ENCODE peak calls at places on chromosome 4, in four cellular contexts. U is sciatic nerve; Y is HL-60; O is CD8-positive, alpha-beta T cell. G is an unnamed sample.

GRCh38 chr4:138910914-138911336 is 104.7 kb upstream of the NOCT start:
- DNase-seq in U (no peak), Y (no peak), O (no peak), G (no peak)

GRCh38 chr4:162016991-162017390 is 146.8 kb downstream of the FSTL5 start:
- DNase-seq in U (no peak), Y (no peak), O (no peak), G (no peak)

GRCh38 chr4:37977471-37978452 is 17.6 kb downstream of the PTTG2 start:
- DNase-seq in U (peak), Y (peak), O (peak), G (peak)

GRCh38 chr4:33923469-33923868 is 2320.8 kb downstream of the ARAP2 start:
- DNase-seq in U (no peak), Y (no peak), O (no peak), G (no peak)

GRCh38 chr4:7513731-7514130 is 79.0 kb upstream of the PSAPL1 start:
- DNase-seq in U (no peak), Y (no peak), O (no peak), G (no peak)

GRCh38 chr4:153045111-153045982 is 109.2 kb downstream of the FHDC1 start:
- DNase-seq in U (no peak), Y (peak), O (no peak), G (no peak)

GRCh38 chr4:40622913-40623312 is 6.8 kb downstream of the RBM47 start:
- DNase-seq in U (no peak), Y (no peak), O (no peak), G (no peak)

GRCh38 chr4:44257461-44257860 is 191.1 kb downstream of the KCTD8 start:
- DNase-seq in U (no peak), Y (no peak), O (no peak), G (no peak)

GRCh38 chr4:155773196-155773800 is 14.5 kb downstream of the GUCY1B1 start:
- DNase-seq in U (no peak), Y (no peak), O (no peak), G (no peak)

GRCh38 chr4:103008875-103009729 is 10.4 kb downstream of the SLC9B1 start:
- DNase-seq in U (no peak), Y (peak), O (no peak), G (peak)

GRCh38 chr4:105619193-105619931 is 66.9 kb downstream of the ARHGEF38 start:
- DNase-seq in U (peak), Y (no peak), O (no peak), G (no peak)

GRCh38 chr4:152115794-152116193 is 355.0 kb upstream of the GATB start:
- DNase-seq in U (no peak), Y (no peak), O (no peak), G (no peak)

GRCh38 chr4:95637047-95637600 is 88.4 kb upstream of the UNC5C start:
- DNase-seq in U (no peak), Y (no peak), O (no peak), G (no peak)

GRCh38 chr4:3707423-3708102 is 58.6 kb upstream of the ADRA2C start:
- DNase-seq in U (no peak), Y (no peak), O (no peak), G (no peak)

GRCh38 chr4:122152699-122153328 is 683 bp downstream of the BLTP1 start:
- DNase-seq in U (peak), Y (peak), O (peak), G (no peak)

GRCh38 chr4:72631296-72631695 is 62.3 kb upstream of the ADAMTS3 start:
- DNase-seq in U (peak), Y (no peak), O (no peak), G (no peak)

GRCh38 chr4:1723131-1723801 is 1.9 kb downstream of the TACC3 start:
- DNase-seq in U (no peak), Y (peak), O (peak), G (peak)

GRCh38 chr4:113094802-113095201 is 45.3 kb downstream of the ANK2 start:
- DNase-seq in U (no peak), Y (no peak), O (no peak), G (no peak)

GRCh38 chr4:124262211-124263179 is 450.0 kb downstream of the ANKRD50 start:
- DNase-seq in U (peak), Y (peak), O (peak), G (peak)

GRCh38 chr4:89277412-89277811 is 30.2 kb downstream of the GPRIN3 start:
- DNase-seq in U (no peak), Y (no peak), O (no peak), G (no peak)

GRCh38 chr4:127631420-127631819 is 1.3 kb upstream of the INTU start:
- DNase-seq in U (no peak), Y (no peak), O (no peak), G (no peak)

GRCh38 chr4:176927664-176928063 is 134.9 kb upstream of the VEGFC start:
- DNase-seq in U (no peak), Y (no peak), O (no peak), G (no peak)

GRCh38 chr4:39319678-39320077 is 46.5 kb downstream of the RFC1 start:
- DNase-seq in U (no peak), Y (no peak), O (no peak), G (no peak)

GRCh38 chr4:110681381-110681780 is 58.5 kb upstream of the PITX2 start:
- DNase-seq in U (no peak), Y (no peak), O (no peak), G (no peak)

GRCh38 chr4:174521800-174522182 is 497 bp downstream of the HPGD start:
- DNase-seq in U (no peak), Y (no peak), O (no peak), G (no peak)

GRCh38 chr4:57074753-57075152 is 35.4 kb downstream of the IGFBP7 start:
- DNase-seq in U (no peak), Y (no peak), O (no peak), G (no peak)